ENCODE peak calls at places on chromosomes 1 and 21, in four cellular contexts. One of them, this sample, is unnamed.
A peak's percentile ranks its signal among the peaks of the same experiment; 100 is the strongest.

GRCh38 chr1:29417558-29417858 is 181.2 kb downstream of the PTPRU start:
- DNase-seq in fibroblast of lung: no peak
- DNase-seq in AG09319: no peak
- DNase-seq in tibial artery: no peak
- DNase-seq in this sample: no peak

GRCh38 chr1:22774483-22775182 is 64.0 kb downstream of the EPHB2 start:
- DNase-seq in AG09319: no peak
- DNase-seq in tibial artery: no peak
- DNase-seq in fibroblast of lung: no peak
- DNase-seq in this sample: no peak

GRCh38 chr1:228268891-228269285 is 61.0 kb downstream of the OBSCN start:
- DNase-seq in fibroblast of lung: no peak
- DNase-seq in AG09319: no peak
- DNase-seq in tibial artery: peak; percentile 20
- DNase-seq in this sample: no peak

GRCh38 chr21:44255519-44255981 is 6.1 kb downstream of the DNMT3L start:
- DNase-seq in fibroblast of lung: peak; percentile 8
- DNase-seq in AG09319: no peak
- DNase-seq in tibial artery: no peak
- DNase-seq in this sample: no peak

GRCh38 chr1:23177438-23178380 is 9.1 kb upstream of the LUZP1 start:
- DNase-seq in fibroblast of lung: peak; percentile 84
- DNase-seq in AG09319: no peak
- DNase-seq in tibial artery: peak; percentile 60
- DNase-seq in this sample: peak; percentile 78

GRCh38 chr1:118294817-118295486 is 109.9 kb upstream of the SPAG17 start:
- DNase-seq in fibroblast of lung: peak; percentile 23
- DNase-seq in tibial artery: no peak
- DNase-seq in AG09319: no peak
- DNase-seq in this sample: peak; percentile 28

GRCh38 chr1:43978551-43979260 is at the start of gene B4GALT2:
- DNase-seq in tibial artery: no peak
- DNase-seq in AG09319: no peak
- DNase-seq in fibroblast of lung: peak; percentile 32
- DNase-seq in this sample: no peak

GRCh38 chr1:166080277-166080964 is 86.4 kb downstream of the FAM78B start:
- DNase-seq in AG09319: no peak
- DNase-seq in tibial artery: no peak
- DNase-seq in fibroblast of lung: peak; percentile 58
- DNase-seq in this sample: no peak

GRCh38 chr1:12549106-12549459 is 68.9 kb downstream of the DHRS3 start:
- DNase-seq in AG09319: no peak
- DNase-seq in fibroblast of lung: no peak
- DNase-seq in tibial artery: peak; percentile 52
- DNase-seq in this sample: peak; percentile 83

GRCh38 chr21:44443291-44443890 is 11.9 kb upstream of the LRRC3 start:
- DNase-seq in fibroblast of lung: no peak
- DNase-seq in AG09319: no peak
- DNase-seq in tibial artery: no peak
- DNase-seq in this sample: no peak

GRCh38 chr1:32274646-32275340 is 17.1 kb upstream of the HDAC1 start:
- DNase-seq in AG09319: no peak
- DNase-seq in fibroblast of lung: no peak
- DNase-seq in tibial artery: no peak
- DNase-seq in this sample: no peak

GRCh38 chr21:35508389-35508888 is 459.3 kb upstream of the RUNX1 start:
- DNase-seq in AG09319: peak; percentile 32
- DNase-seq in fibroblast of lung: peak; percentile 72
- DNase-seq in tibial artery: peak; percentile 81
- DNase-seq in this sample: peak; percentile 76
- TF ChIP-seq CTCF in AG09319: peak; percentile 29
- TF ChIP-seq CTCF in fibroblast of lung: peak; percentile 18
- TF ChIP-seq CTCF in tibial artery: no peak
- TF ChIP-seq CTCF in this sample: peak; percentile 64

GRCh38 chr1:154598871-154599635 is 8.9 kb downstream of the ADAR start:
- DNase-seq in AG09319: no peak
- DNase-seq in tibial artery: no peak
- DNase-seq in fibroblast of lung: peak; percentile 53
- DNase-seq in this sample: no peak

GRCh38 chr1:154607084-154607747 is 770 bp downstream of the ADAR start:
- DNase-seq in tibial artery: no peak
- DNase-seq in AG09319: no peak
- DNase-seq in fibroblast of lung: peak; percentile 78
- DNase-seq in this sample: peak; percentile 42

GRCh38 chr1:154607748-154608521 is at the start of gene ADAR:
- DNase-seq in fibroblast of lung: peak; percentile 98
- DNase-seq in tibial artery: peak; percentile 92
- DNase-seq in AG09319: peak; percentile 97
- DNase-seq in this sample: peak; percentile 95

GRCh38 chr1:154599658-154600057 is 8.3 kb downstream of the ADAR start:
- DNase-seq in fibroblast of lung: peak; percentile 58
- DNase-seq in AG09319: no peak
- DNase-seq in tibial artery: no peak
- DNase-seq in this sample: no peak

GRCh38 chr1:154603317-154603716 is 4.7 kb downstream of the ADAR start:
- DNase-seq in fibroblast of lung: no peak
- DNase-seq in AG09319: no peak
- DNase-seq in tibial artery: no peak
- DNase-seq in this sample: no peak
- TF ChIP-seq CTCF in fibroblast of lung: no peak
- TF ChIP-seq CTCF in AG09319: no peak
- TF ChIP-seq CTCF in tibial artery: no peak
- TF ChIP-seq CTCF in this sample: no peak

DNA sequence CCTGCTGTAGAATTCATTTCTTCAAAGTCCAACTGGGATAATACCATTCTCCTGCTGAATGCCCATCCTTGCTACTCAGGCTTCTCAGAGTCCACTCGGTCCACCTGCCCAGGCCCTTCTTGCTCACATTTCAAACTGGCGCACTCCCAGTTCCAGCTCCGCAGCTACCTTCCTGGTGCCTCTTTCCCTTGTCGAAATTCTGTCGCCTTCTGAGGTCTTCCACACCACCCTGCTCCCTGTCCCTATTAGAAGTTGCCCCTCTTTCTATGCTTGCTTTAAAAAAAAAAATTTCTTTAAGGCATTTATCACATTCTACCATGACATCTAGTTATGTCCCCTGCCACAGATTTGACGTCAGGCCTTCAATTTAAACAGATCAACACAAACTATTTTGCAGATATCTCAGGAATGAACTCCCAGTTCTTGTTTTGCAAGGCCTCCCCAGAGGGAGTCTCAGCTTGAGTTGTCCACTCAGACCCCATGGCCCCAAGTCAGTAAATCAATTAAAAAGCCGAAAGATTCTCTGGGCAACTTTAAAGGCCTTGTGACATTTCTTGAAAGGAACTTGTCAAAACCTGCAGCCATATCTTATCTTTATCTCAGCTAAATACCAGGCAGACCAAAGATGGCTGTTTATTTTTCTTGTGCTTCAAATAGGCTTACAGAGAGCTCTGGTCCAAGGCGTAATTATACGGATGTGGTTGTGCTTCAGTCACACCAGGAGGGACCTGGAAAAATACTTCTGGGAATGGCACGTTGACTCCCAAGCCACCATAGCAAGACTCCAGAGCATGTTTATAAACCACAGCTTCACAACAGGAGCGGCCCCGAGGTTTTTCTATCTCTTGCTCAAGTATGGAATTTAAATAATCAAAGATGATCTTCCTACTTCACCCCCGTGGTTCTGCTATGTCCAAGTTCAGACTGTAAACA is 2.2 kb downstream of the FAM89A start:
- DNase-seq in tibial artery: no peak
- DNase-seq in AG09319: no peak
- DNase-seq in fibroblast of lung: peak; percentile 41
- DNase-seq in this sample: peak; percentile 38
- TF ChIP-seq CTCF in tibial artery: no peak
- TF ChIP-seq CTCF in AG09319: no peak
- TF ChIP-seq CTCF in fibroblast of lung: no peak
- TF ChIP-seq CTCF in this sample: no peak

GRCh38 chr1:2175055-2175414 is 19.5 kb downstream of the FAAP20 start:
- DNase-seq in fibroblast of lung: no peak
- DNase-seq in AG09319: no peak
- DNase-seq in tibial artery: no peak
- DNase-seq in this sample: no peak

GRCh38 chr1:2176615-2177014 is 18.0 kb downstream of the FAAP20 start:
- DNase-seq in fibroblast of lung: no peak
- DNase-seq in AG09319: no peak
- DNase-seq in tibial artery: no peak
- DNase-seq in this sample: no peak

GRCh38 chr1:2177541-2177940 is 17.0 kb downstream of the FAAP20 start:
- DNase-seq in fibroblast of lung: no peak
- DNase-seq in AG09319: no peak
- DNase-seq in tibial artery: no peak
- DNase-seq in this sample: no peak

GRCh38 chr1:2174348-2175054 is 20.1 kb downstream of the FAAP20 start:
- DNase-seq in fibroblast of lung: peak; percentile 52
- DNase-seq in tibial artery: peak; percentile 64
- DNase-seq in AG09319: no peak
- DNase-seq in this sample: no peak

DNA sequence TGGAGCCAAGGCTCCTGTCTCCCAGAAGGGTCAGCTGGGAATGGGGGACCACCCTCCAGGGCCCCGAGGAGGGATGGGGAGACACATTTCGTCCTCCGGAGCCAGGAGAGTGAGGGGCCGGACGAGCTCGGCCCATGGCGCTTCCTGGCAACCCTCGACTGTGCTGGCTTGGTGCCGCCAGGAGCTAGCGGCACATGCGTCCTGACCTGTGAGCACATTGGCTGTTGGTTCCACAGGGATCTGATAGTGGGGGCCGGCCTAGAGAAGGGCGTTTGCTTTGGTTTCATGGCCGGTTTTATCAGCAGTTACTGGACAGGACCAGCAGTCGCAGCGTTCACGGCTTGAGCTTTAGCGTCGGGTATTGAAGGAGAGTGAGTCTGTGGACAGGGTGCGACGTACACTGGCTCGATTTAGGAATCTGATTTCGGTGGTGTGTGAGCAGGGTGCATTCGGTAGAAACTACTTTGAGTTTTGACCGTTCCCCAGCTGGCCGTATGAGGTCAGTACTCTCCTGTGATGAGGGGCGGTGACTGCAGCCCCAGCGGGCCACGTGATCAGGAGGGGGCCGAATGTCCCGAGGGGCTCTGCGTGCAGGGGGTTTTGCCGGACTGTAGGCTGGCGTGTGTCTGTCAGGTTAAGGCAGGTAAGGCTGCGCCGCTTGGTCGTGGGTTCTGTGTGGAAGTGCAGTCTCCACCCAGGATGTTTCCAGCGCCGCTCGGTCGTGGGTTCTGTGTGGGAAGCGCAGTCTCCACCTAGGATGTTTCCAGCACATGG is 18.7 kb downstream of the FAAP20 start:
- DNase-seq in fibroblast of lung: no peak
- DNase-seq in tibial artery: no peak
- DNase-seq in AG09319: no peak
- DNase-seq in this sample: no peak
- TF ChIP-seq CTCF in fibroblast of lung: no peak
- TF ChIP-seq CTCF in tibial artery: no peak
- TF ChIP-seq CTCF in AG09319: no peak
- TF ChIP-seq CTCF in this sample: no peak

GRCh38 chr1:46422261-46422871 is 28.2 kb downstream of the FAAH start:
- DNase-seq in tibial artery: no peak
- DNase-seq in AG09319: no peak
- DNase-seq in fibroblast of lung: no peak
- DNase-seq in this sample: no peak

GRCh38 chr1:46423574-46424240 is 29.6 kb downstream of the FAAH start:
- DNase-seq in tibial artery: no peak
- DNase-seq in fibroblast of lung: no peak
- DNase-seq in AG09319: no peak
- DNase-seq in this sample: no peak

GRCh38 chr1:46420533-46420915 is 26.4 kb downstream of the FAAH start:
- DNase-seq in AG09319: no peak
- DNase-seq in tibial artery: no peak
- DNase-seq in fibroblast of lung: no peak
- DNase-seq in this sample: no peak

GRCh38 chr1:46418976-46419375 is 24.9 kb downstream of the FAAH start:
- DNase-seq in tibial artery: no peak
- DNase-seq in fibroblast of lung: no peak
- DNase-seq in AG09319: no peak
- DNase-seq in this sample: no peak

GRCh38 chr1:46421739-46422138 is 27.6 kb downstream of the FAAH start:
- DNase-seq in tibial artery: no peak
- DNase-seq in fibroblast of lung: no peak
- DNase-seq in AG09319: no peak
- DNase-seq in this sample: no peak
- TF ChIP-seq CTCF in tibial artery: no peak
- TF ChIP-seq CTCF in fibroblast of lung: no peak
- TF ChIP-seq CTCF in AG09319: no peak
- TF ChIP-seq CTCF in this sample: no peak

GRCh38 chr1:164895026-164895907 is 336.3 kb downstream of the PBX1 start:
- DNase-seq in AG09319: no peak
- DNase-seq in tibial artery: no peak
- DNase-seq in fibroblast of lung: no peak
- DNase-seq in this sample: no peak

GRCh38 chr1:164886101-164886500 is 327.1 kb downstream of the PBX1 start:
- DNase-seq in AG09319: no peak
- DNase-seq in tibial artery: no peak
- DNase-seq in fibroblast of lung: no peak
- DNase-seq in this sample: no peak

DNA sequence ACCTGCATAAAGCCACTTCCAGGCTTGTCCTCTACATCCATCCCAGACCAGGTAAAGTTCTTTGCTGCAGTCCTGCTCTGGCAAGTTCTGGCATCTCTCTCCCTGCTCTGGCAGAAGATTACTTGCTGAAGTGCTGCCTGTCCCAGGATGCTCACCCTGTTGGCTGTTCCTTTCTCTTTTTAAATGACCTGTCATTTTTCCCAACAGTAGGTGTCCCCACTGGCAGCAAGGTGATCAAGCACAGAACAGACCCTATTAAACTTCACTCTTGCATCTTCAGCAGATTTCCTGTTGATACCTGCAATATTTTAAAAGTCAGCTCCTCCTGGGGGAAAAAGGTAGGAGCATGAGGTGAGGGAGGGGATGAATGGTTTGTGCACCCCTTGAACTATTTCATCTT is 332.6 kb downstream of the PBX1 start:
- DNase-seq in fibroblast of lung: no peak
- DNase-seq in tibial artery: no peak
- DNase-seq in AG09319: no peak
- DNase-seq in this sample: no peak
- TF ChIP-seq CTCF in fibroblast of lung: no peak
- TF ChIP-seq CTCF in tibial artery: no peak
- TF ChIP-seq CTCF in AG09319: no peak
- TF ChIP-seq CTCF in this sample: no peak

This sample was measured in brain microvascular endothelial cell.